ENCODE peak calls at places on chromosomes 12 and 14, in ten cellular contexts. R is right atrium auricular region, A is suprapubic skin, P is HFF-Myc, Z is A549, D is IMR-90, N is cardiac fibroblast, W is esophagus squamous epithelium, T is epithelial cell of proximal tubule, E is AG10803. Q is an unnamed sample.

GRCh38 chr14:87252103-87252502 is 740.9 kb downstream of the GALC start:
- DNase-seq in N (no peak), P (no peak), R (no peak), T (no peak), A (no peak), E (no peak), D (no peak), Z (no peak), W (no peak), Q (no peak)

GRCh38 chr14:77979171-77979570 is 179.3 kb downstream of the ADCK1 start:
- DNase-seq in W (no peak), D (no peak), T (no peak), P (no peak), R (no peak), Z (no peak), E (no peak), A (no peak), N (no peak), Q (no peak)

GRCh38 chr12:113700943-113701342 is 229.3 kb upstream of the LHX5 start:
- DNase-seq in D (peak; percentile 49), R (no peak), A (no peak), N (peak; percentile 57), W (no peak), P (no peak), T (peak; percentile 9), Z (peak; percentile 28), E (peak; percentile 53), Q (no peak)

GRCh38 chr12:72677187-72677586 is 405.0 kb downstream of the TRHDE start:
- DNase-seq in T (peak; percentile 26), R (no peak), W (no peak), A (no peak), Z (no peak), N (no peak), P (no peak), D (no peak), E (no peak), Q (no peak)

GRCh38 chr14:104794099-104794498 is 1.4 kb downstream of the AKT1 start:
- DNase-seq in T (no peak), Z (peak; percentile 60), N (peak; percentile 45), D (peak; percentile 66), E (peak; percentile 52), A (no peak), P (peak; percentile 37), W (no peak), R (no peak), Q (peak; percentile 34)

GRCh38 chr14:88289214-88289613 is 33.9 kb downstream of the KCNK10 start:
- DNase-seq in T (no peak), D (peak; percentile 13), R (no peak), A (no peak), W (no peak), P (no peak), N (no peak), Z (no peak), E (peak; percentile 74), Q (no peak)

GRCh38 chr14:65079788-65080187 is 22.5 kb downstream of the MAX start:
- DNase-seq in Z (no peak), N (no peak), W (no peak), D (no peak), R (no peak), A (no peak), E (no peak), P (no peak), T (no peak), Q (no peak)

GRCh38 chr14:85350667-85351066 is 179.3 kb upstream of the FLRT2 start:
- DNase-seq in W (no peak), A (no peak), E (no peak), P (no peak), Z (no peak), R (no peak), D (no peak), T (no peak), N (no peak), Q (no peak)

GRCh38 chr14:72701610-72702009 is 192.3 kb downstream of the DPF3 start:
- DNase-seq in D (peak; percentile 25), A (no peak), N (no peak), E (peak; percentile 35), R (no peak), T (no peak), Z (no peak), P (no peak), W (no peak), Q (peak; percentile 15)

GRCh38 chr14:44803239-44803905 is 158.4 kb downstream of the KLHL28 start:
- DNase-seq in A (no peak), Z (peak; percentile 60), P (peak; percentile 22), D (peak; percentile 64), E (peak; percentile 69), N (peak; percentile 81), T (peak; percentile 26), W (no peak), R (no peak), Q (peak; percentile 52)

GRCh38 chr12:62370189-62370588 is 96.4 kb upstream of the MON2 start:
- DNase-seq in W (no peak), A (no peak), Z (no peak), N (no peak), T (no peak), R (no peak), P (no peak), E (no peak), D (no peak), Q (no peak)

GRCh38 chr14:73173092-73173735 is 36.9 kb downstream of the PSEN1 start:
- DNase-seq in D (peak; percentile 65), T (no peak), A (no peak), N (peak; percentile 74), P (peak; percentile 31), W (no peak), E (peak; percentile 61), Z (peak; percentile 60), R (no peak), Q (peak; percentile 59)

GRCh38 chr12:32248594-32249140 is 142.0 kb downstream of the BICD1 start:
- DNase-seq in A (no peak), T (no peak), P (peak; percentile 93), N (no peak), Z (no peak), W (no peak), E (peak; percentile 60), D (no peak), R (no peak), Q (no peak)

DNA sequence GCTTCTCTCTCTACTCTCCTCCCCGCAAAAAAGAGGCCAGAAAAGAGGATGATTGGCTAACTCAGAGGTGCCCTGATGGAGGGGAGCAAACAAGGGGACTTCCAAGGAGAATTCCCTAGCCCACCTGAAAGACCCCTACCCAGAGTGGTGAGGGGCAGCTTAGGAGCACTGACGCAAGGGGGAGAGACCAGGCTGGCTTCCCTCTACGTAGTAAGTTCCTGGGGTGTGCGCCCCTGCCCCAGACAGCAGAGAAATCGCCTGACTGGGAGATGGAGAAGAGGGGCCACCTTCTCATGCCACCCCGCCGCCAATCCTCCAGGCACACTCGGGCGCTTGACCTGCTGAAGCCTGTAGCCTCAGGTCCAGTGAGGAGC is 2.1 kb upstream of the DIO3 start:
- DNase-seq in T (no peak), R (no peak), A (no peak), E (no peak), N (no peak), Z (no peak), D (no peak), W (no peak), P (no peak), Q (no peak)
- H3K4me3 ChIP-seq in T (no peak overlapping the region), R (peak overlapping the region; percentile 38), A (peak overlapping the region; percentile 50), E (no peak overlapping the region), N (no peak overlapping the region), Z (no peak overlapping the region), D (no peak overlapping the region), W (peak overlapping the region; percentile 33), P (no peak overlapping the region), Q (no peak overlapping the region)

DNA sequence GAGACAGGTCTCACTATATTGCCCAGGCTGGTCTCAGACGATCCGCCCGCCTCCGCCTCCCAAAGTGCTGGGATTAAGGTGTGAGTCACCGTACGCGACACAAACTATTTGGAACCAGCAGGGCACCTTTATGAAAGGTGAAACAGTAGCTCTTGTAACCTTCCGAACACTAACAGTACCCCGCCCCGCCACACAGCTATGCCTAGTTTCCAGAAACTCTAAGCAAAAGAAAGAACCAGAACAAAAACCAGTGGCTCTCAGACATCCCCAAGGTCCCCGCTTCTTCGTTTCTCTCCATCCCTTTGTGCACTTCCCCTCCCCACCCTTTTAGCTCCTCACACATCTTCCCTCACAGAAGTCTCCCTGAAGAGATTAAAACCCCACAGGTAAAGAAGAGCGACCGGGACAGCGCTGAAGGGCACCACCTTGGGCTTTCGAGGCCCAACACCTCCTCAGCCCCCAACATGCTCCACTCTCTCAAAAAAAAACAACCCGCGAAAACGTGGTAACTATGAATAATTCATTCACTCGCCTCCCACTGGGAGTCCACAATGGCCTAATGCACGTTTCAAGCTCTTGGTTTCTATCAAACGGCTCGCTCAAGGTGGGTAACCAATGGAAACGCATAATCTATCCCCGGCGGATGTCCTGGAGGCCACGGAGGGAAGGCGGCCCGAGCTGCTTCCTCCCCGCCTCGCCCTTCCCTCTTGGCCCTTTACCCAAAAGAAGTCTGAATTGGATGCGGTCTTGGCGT is 899 bp downstream of the BAG5 start:
- DNase-seq in P (no peak), E (peak; percentile 56), R (no peak), A (peak; percentile 78), N (peak; percentile 63), W (no peak), Z (no peak), D (peak; percentile 49), T (no peak), Q (peak; percentile 32)
- TF ChIP-seq CTCF in P (no peak), E (no peak), R (no peak), A (no peak), N (no peak), W (no peak), Z (no peak), D (no peak), T (no peak), Q (peak; percentile 2)

GRCh38 chr12:109776624-109777023 is 56.6 kb downstream of the TRPV4 start:
- DNase-seq in E (no peak), W (no peak), P (no peak), Z (no peak), D (no peak), N (no peak), T (no peak), A (no peak), R (no peak), Q (no peak)

GRCh38 chr12:109778684-109779083 is 54.5 kb downstream of the TRPV4 start:
- DNase-seq in T (no peak), E (no peak), N (no peak), Z (no peak), W (no peak), A (no peak), P (no peak), R (no peak), D (no peak), Q (no peak)

GRCh38 chr12:109779382-109779781 is 53.8 kb downstream of the TRPV4 start:
- DNase-seq in W (no peak), P (no peak), A (no peak), R (no peak), D (no peak), T (no peak), Z (peak; percentile 44), E (no peak), N (peak; percentile 9), Q (no peak)

GRCh38 chr12:109775172-109775881 is 57.9 kb downstream of the TRPV4 start:
- DNase-seq in D (peak; percentile 58), T (no peak), A (peak; percentile 77), P (peak; percentile 24), W (no peak), N (peak; percentile 75), Z (peak; percentile 70), R (peak; percentile 68), E (peak; percentile 55), Q (peak; percentile 19)

GRCh38 chr12:109777544-109777943 is 55.7 kb downstream of the TRPV4 start:
- DNase-seq in N (peak; percentile 38), E (peak; percentile 17), A (no peak), D (peak; percentile 10), W (no peak), Z (peak; percentile 66), R (no peak), P (peak; percentile 33), T (no peak), Q (no peak)
- H3K4me3 ChIP-seq in N (no peak overlapping the region), E (no peak overlapping the region), A (no peak overlapping the region), D (no peak overlapping the region), W (no peak overlapping the region), Z (no peak overlapping the region), R (no peak overlapping the region), P (no peak overlapping the region), T (no peak overlapping the region), Q (no peak overlapping the region)

GRCh38 chr12:104347374-104348075 is 44.0 kb downstream of the EID3 start:
- DNase-seq in N (peak; percentile 31), W (no peak), E (no peak), Z (peak; percentile 51), D (peak; percentile 54), T (no peak), R (no peak), A (no peak), P (no peak), Q (no peak)
- TF ChIP-seq CTCF in N (no peak), W (no peak), E (no peak), Z (no peak), D (peak; percentile 4), T (no peak), R (no peak), A (no peak), P (no peak), Q (no peak)